ENCODE peak calls at places on chromosomes 3 and 15, in five cellular contexts. L is epithelial cell of prostate; I is effector memory CD4-positive, alpha-beta T cell; B is HCT116; K is CD8-positive, alpha-beta memory T cell. C is an unnamed sample.

GRCh38 chr3:63819151-63819398 is at the start of gene C3orf49:
- DNase-seq in K (no peak), I (no peak), B (no peak), L (no peak), C (no peak)

GRCh38 chr15:33201376-33202189 is 7.1 kb upstream of the FMN1 start:
- DNase-seq in I (no peak), B (peak; percentile 95), L (peak; percentile 74), K (no peak), C (no peak)

GRCh38 chr3:155890671-155891190 is 20.3 kb downstream of the GMPS start:
- DNase-seq in K (no peak), I (no peak), L (no peak), B (no peak), C (no peak)

GRCh38 chr15:33985751-33986150 is 17.5 kb downstream of the CHRM5 start:
- DNase-seq in I (no peak), B (no peak), K (no peak), L (no peak), C (no peak)

GRCh38 chr15:101165905-101166471 is 85.9 kb downstream of the CHSY1 start:
- DNase-seq in B (no peak), K (no peak), I (no peak), L (no peak), C (no peak)

GRCh38 chr3:27312044-27312668 is 57.0 kb downstream of the NEK10 start:
- DNase-seq in K (no peak), B (peak; percentile 75), L (peak; percentile 20), I (no peak), C (no peak)

GRCh38 chr3:89522168-89522567 is 414.7 kb downstream of the EPHA3 start:
- DNase-seq in I (no peak), B (no peak), L (no peak), K (no peak), C (no peak)

GRCh38 chr15:43998607-43999006 is 171.8 kb downstream of the WDR76 start:
- DNase-seq in I (no peak), B (no peak), K (no peak), L (no peak), C (no peak)

GRCh38 chr15:55530861-55531313 is 22.9 kb upstream of the DNAAF4 start:
- DNase-seq in L (peak; percentile 36), I (no peak), B (no peak), K (no peak), C (no peak)

GRCh38 chr3:116920836-116921596 is 211.4 kb downstream of the TUSC7 start:
- DNase-seq in K (no peak), L (no peak), B (no peak), I (no peak), C (no peak)

GRCh38 chr3:161028485-161029018 is 76.6 kb downstream of the B3GALNT1 start:
- DNase-seq in L (no peak), I (no peak), K (no peak), B (no peak), C (no peak)

GRCh38 chr3:187368251-187368733 is at the start of gene RTP4:
- DNase-seq in K (no peak), B (no peak), L (peak; percentile 72), I (no peak), C (peak; percentile 46)

DNA sequence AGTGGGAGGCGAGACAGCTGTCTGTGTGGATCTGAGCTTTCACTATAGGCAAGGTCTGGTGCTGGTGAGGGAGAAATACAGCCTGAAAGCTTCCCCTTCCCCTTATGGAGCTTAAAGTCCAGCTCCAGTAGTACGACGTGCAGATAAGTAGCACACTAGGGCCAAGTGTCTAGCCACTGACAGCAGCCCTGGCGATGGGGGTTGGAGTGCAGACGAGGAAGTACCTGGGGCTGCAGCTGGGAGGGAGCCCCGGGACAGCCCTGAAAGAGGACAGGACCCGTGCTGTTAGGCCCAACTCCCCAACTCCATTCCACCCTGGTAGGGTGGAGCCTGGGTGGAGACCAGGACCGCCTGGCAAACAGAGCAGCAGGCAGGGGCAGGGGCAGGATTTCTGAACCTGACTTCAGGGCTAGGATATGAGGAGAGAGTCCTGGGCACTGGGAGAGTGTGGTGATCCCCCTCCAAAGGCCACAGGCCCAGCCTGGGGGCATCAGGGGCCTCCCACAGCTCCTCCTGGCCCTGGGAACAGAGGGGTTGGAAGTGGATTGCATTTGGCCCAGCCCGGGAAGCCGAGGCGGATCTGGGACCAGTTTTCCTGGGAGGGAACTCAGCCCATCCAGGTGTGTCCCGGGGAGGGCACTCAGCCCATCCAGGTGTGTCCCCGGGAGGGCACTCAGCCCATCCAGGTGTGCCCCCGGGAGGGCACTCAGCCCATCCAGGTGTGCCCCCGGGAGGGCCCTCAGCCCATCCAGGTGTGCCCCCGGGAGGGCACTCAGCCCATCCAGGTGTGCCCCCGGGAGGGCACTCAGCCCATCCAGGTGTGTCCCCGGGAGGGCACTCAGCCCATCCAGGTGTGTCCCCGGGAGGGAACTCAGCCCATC is 42.8 kb downstream of the BDH1 start:
- DNase-seq in K (no peak), B (no peak), L (no peak), I (no peak), C (no peak)
- H3K27ac ChIP-seq in K (no peak overlapping the region), B (no peak overlapping the region), L (no peak overlapping the region), I (no peak overlapping the region), C (no peak overlapping the region)

GRCh38 chr3:129507181-129507831 is 21.1 kb upstream of the RHO start:
- DNase-seq in K (no peak), B (no peak), I (no peak), L (no peak), C (no peak)
- H3K27ac ChIP-seq in K (no peak overlapping the region), B (no peak overlapping the region), I (no peak overlapping the region), L (no peak overlapping the region), C (peak overlapping the region; percentile 37)

GRCh38 chr3:157119369-157119951 is 40.5 kb downstream of the CCNL1 start:
- DNase-seq in I (no peak), K (no peak), B (no peak), L (no peak), C (no peak)
- H3K27ac ChIP-seq in I (no peak overlapping the region), K (no peak overlapping the region), B (no peak overlapping the region), L (no peak overlapping the region), C (no peak overlapping the region)

DNA sequence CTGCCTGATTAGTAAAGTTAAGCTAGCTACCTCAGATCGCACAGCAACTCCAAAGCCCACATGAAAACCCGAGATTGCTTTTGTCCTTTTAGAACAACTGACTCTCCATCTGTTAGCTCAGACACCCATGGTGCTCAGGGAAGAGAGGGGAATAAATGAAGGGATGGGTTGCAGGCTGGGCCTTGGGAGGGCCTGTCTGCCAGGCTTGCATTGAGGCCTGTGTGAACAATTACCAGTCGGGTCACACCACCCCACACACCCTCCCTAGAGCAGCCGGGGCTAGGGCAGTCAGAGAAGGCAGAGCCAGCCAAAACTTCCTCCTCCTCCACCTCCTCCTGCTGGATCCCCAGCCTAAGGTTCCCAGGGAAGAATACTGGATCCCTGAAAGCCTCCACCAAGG is 8.8 kb upstream of the PRKAR2A start:
- DNase-seq in L (no peak), I (no peak), B (no peak), K (no peak), C (peak; percentile 11)
- H3K27ac ChIP-seq in L (no peak overlapping the region), I (no peak overlapping the region), B (no peak overlapping the region), K (no peak overlapping the region), C (peak overlapping the region; percentile 53)

DNA sequence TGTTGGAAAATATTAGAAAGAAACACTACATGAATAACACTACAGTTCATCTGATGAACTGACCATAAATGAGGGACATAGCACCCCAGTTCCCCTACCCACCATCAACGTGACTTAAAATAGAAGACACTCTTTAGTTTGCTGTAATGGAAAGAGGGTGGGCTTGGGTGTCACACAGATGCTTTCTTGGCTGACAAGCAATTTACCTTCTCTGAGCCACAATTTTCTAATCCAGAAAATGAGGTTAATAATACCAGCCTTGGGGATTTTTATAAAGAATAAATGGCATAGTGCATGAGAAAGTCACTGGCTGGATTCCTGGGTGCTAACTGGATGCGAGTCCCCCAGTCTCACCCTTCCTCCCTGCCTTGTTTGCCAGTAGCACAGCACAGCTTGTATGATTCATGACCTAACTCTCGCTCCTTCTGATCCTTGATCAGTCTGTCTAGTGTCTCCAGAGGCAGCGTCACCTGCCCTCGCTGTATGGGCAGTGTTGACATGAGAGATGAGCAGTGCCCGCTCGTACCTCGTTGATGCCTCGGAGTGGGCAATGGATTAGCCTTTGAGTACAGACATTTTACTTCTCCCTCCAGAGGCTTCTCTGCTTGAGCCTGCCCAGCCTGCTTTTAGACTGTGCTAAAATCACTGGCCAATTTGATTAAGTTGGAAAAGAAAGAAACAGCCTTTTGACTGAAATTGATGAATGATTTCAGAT is 569.2 kb downstream of the NTRK3 start:
- DNase-seq in I (no peak), L (no peak), K (no peak), B (no peak), C (no peak)
- H3K27ac ChIP-seq in I (no peak overlapping the region), L (no peak overlapping the region), K (no peak overlapping the region), B (no peak overlapping the region), C (no peak overlapping the region)

DNA sequence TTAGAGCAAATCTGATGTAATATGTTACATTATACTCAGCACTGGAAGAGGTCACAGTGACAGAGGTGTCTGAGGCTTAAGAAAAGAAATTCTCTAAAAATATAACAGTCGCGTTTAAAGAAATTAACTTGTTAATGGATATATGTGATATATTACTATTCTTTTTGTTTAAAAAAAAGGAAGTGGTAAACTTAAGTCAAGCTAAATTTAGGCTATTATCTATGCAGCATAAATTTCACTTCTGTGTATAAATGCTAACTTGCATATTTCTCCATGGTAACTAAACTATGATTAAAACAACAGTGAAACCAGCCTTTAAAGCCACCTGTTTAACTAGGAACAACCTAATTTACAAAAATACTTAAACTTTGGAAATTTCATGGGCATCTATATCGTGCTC is 191.3 kb downstream of the FOXP1 start:
- DNase-seq in I (no peak), K (no peak), L (no peak), B (no peak), C (no peak)
- H3K27ac ChIP-seq in I (peak overlapping the region; percentile 37), K (no peak overlapping the region), L (no peak overlapping the region), B (no peak overlapping the region), C (no peak overlapping the region)

GRCh38 chr15:92805080-92805708 is 94.9 kb upstream of the CHD2 start:
- DNase-seq in L (no peak), K (no peak), B (no peak), I (no peak), C (no peak)
- H3K27ac ChIP-seq in L (peak overlapping the region; percentile 98), K (peak overlapping the region; percentile 75), B (peak overlapping the region; percentile 99), I (no peak overlapping the region), C (no peak overlapping the region)

DNA sequence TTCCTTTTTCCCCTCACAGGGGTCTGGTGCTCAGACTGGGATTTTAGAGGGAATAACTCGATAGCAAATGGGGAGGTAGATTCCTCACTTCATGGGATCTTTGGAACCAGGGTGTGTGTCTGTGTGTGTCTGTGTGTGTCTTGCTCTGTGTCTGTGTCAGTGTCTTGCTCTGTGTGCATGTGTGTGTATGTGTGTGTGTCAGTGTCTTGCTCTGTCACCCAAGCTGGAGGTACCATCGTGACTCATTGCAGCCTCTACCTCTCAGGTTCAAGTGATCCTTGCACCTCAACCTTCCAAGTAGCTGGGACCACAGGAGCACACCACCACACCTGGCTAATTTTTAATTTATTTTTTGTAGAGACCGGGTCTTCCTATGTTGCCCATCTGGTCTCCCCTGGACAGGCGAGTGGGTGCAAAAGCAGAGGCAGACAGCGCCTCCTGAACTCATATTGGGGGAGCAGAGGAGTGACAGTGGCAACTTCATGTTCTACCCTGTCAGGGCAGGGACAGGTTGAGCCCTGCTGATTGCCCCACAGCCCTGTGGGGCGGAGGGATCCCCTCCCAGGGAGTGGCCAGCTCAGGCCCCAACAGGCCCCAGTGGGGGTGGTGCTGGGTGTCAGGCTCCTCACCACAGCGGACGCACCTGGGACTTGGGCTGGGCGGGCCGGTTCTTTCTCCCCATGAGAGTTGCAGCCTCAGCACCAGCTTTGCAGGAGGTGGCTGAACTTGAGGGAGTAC is 10.4 kb upstream of the SEMA4B start:
- DNase-seq in K (no peak), L (peak; percentile 79), B (no peak), I (no peak), C (no peak)
- H3K27ac ChIP-seq in K (peak overlapping the region; percentile 24), L (peak overlapping the region; percentile 87), B (peak overlapping the region; percentile 56), I (no peak overlapping the region), C (peak overlapping the region; percentile 91)

C was measured in substantia nigra.